ENCODE peak calls at places on chromosomes 12 and 14, in seven cellular contexts. W is astrocyte of the spinal cord, V is AG10803, O is epithelial cell of esophagus, D is lower lobe of right lung, B is WERI-Rb-1, Z is fibroblast of the aortic adventitia. C is an unnamed sample.

GRCh38 chr12:6039894-6040601 is 84.4 kb downstream of the VWF start:
- DNase-seq in B (peak), V (peak), W (peak), O (peak), D (no peak), Z (peak), C (peak)

GRCh38 chr12:96882862-96883261 is 24.2 kb upstream of the NEDD1 start:
- DNase-seq in D (no peak), O (peak), Z (peak), V (peak), W (peak), B (no peak), C (peak)

GRCh38 chr12:1350055-1350933 is 244.1 kb downstream of the FBXL14 start:
- DNase-seq in D (no peak), Z (peak), V (peak), W (peak), O (peak), B (no peak), C (peak)

GRCh38 chr12:69274861-69275260 is 35.5 kb downstream of the CPSF6 start:
- DNase-seq in O (peak), B (no peak), W (peak), V (peak), Z (peak), D (no peak), C (peak)

GRCh38 chr12:34396861-34397590 is 374.7 kb downstream of the ALG10 start:
- DNase-seq in O (no peak), W (no peak), Z (no peak), D (peak), B (peak), V (no peak), C (no peak)

GRCh38 chr14:68784298-68784910 is 8.5 kb downstream of the ZFP36L1 start:
- DNase-seq in V (peak), Z (peak), B (no peak), W (no peak), D (no peak), O (no peak), C (no peak)

GRCh38 chr14:68401320-68401719 is 391.5 kb downstream of the ZFP36L1 start:
- DNase-seq in O (peak), B (no peak), W (no peak), Z (peak), D (no peak), V (peak), C (no peak)

GRCh38 chr12:34396006-34396860 is 373.9 kb downstream of the ALG10 start:
- DNase-seq in V (no peak), B (peak), Z (no peak), W (no peak), O (no peak), D (peak), C (no peak)

GRCh38 chr12:10027311-10028099 is 3.0 kb upstream of the CLEC9A start:
- DNase-seq in V (peak), Z (no peak), D (no peak), B (no peak), O (peak), W (no peak), C (peak)

GRCh38 chr14:25048170-25049126 is 1.5 kb downstream of the STXBP6 start:
- DNase-seq in O (peak), Z (peak), B (no peak), W (peak), V (peak), D (no peak), C (peak)

GRCh38 chr12:53378222-53378621 is 1.8 kb upstream of the SP1 start:
- DNase-seq in V (no peak), O (no peak), Z (no peak), W (no peak), B (peak), D (peak), C (no peak)

GRCh38 chr12:47799357-47799955 is 20.2 kb downstream of the HDAC7 start:
- DNase-seq in O (no peak), B (no peak), W (no peak), Z (peak), D (no peak), V (no peak), C (no peak)
- H3K4me3 ChIP-seq in O (no peak), B (no peak), W (no peak), Z (no peak), D (no peak), V (no peak), C (no peak)

GRCh38 chr12:105285378-105285777 is 45.1 kb upstream of the C12orf75 start:
- DNase-seq in Z (no peak), B (no peak), D (no peak), V (no peak), W (no peak), O (no peak), C (no peak)

GRCh38 chr12:105278043-105278697 is 42.2 kb upstream of the APPL2 start:
- DNase-seq in V (peak), B (no peak), Z (peak), D (no peak), W (no peak), O (no peak), C (peak)

GRCh38 chr12:105279460-105280056 is 43.6 kb upstream of the APPL2 start:
- DNase-seq in W (no peak), D (no peak), Z (peak), V (no peak), O (peak), B (peak), C (no peak)

GRCh38 chr12:105280966-105281693 is 45.2 kb upstream of the APPL2 start:
- DNase-seq in B (no peak), V (no peak), D (no peak), O (no peak), Z (peak), W (no peak), C (peak)

DNA sequence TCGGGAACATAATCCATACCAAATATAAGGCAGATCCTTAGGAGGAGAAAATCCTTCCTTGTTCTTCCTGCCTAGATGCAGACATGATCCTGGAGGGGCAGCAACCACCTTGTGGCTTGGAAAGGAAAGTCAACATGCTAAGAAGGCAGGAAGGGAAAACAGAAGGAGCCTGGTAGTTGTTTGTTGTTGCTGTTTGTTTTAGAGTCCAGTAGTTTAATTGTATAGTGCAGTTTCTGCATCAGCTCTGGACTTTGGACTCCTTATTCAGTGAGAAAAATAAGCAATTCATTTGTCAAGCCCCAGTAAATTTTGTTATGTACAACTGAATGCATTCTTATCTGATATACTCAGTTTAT is 45.7 kb upstream of the APPL2 start:
- DNase-seq in O (no peak), V (no peak), B (no peak), D (no peak), W (no peak), Z (no peak), C (no peak)
- TF ChIP-seq CTCF in O (peak), V (no peak), B (no peak), D (no peak), W (no peak), Z (peak), C (no peak)

DNA sequence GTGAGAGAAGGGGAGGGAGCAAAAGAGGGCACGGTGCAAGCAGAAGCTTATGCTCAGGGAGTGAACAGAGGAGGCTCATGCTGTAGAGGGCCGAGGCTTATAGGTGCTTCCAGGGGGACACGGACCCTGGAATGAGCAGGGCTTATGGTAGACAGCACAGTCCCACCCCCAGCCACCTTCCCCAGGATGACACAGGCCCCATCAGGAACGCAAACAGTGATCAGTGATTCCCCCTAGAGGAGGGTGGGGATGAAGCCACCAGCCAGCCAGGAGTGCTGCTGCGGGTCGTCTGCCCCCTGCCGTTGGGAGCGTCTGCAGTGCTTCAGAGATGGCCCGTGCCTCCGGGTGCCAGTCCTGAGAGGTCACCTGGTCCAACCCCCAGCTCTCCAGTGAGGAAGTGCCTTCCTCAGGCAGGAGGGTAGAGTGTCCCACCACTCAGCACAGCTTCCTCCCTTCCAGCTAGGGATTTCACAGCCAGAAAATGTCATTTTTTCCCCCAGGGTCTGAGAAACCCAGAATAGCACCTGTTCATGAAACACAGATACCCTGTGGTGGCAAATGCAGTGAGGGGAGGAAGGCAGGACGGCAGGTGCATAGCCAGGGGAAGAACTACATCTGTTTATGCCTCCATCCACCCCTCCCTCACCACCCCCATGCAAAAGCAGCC is 60.7 kb downstream of the SLC6A12 start:
- DNase-seq in Z (peak), V (peak), B (peak), O (peak), D (peak), W (peak), C (peak)
- H3K4me3 ChIP-seq in Z (no peak), V (no peak), B (no peak), O (no peak), D (no peak), W (no peak), C (no peak)

GRCh38 chr12:115456946-115457689 is 773.1 kb upstream of the TBX3 start:
- DNase-seq in O (peak), V (no peak), Z (no peak), B (peak), D (no peak), W (no peak), C (no peak)
- TF ChIP-seq CTCF in O (peak), V (no peak), Z (no peak), B (no peak), D (no peak), W (no peak), C (no peak)

GRCh38 chr12:25996677-25997076 is 38.2 kb downstream of the RASSF8 start:
- DNase-seq in O (no peak), W (no peak), B (no peak), V (no peak), D (no peak), Z (no peak), C (no peak)

GRCh38 chr12:25995906-25996305 is 37.4 kb downstream of the RASSF8 start:
- DNase-seq in O (no peak), B (no peak), D (no peak), V (peak), Z (no peak), W (peak), C (no peak)

GRCh38 chr12:25994252-25994651 is 35.8 kb downstream of the RASSF8 start:
- DNase-seq in B (no peak), Z (peak), W (peak), D (no peak), V (peak), O (no peak), C (peak)

GRCh38 chr12:25994901-25995625 is 36.6 kb downstream of the RASSF8 start:
- DNase-seq in B (no peak), W (no peak), D (no peak), V (peak), O (no peak), Z (peak), C (no peak)

DNA sequence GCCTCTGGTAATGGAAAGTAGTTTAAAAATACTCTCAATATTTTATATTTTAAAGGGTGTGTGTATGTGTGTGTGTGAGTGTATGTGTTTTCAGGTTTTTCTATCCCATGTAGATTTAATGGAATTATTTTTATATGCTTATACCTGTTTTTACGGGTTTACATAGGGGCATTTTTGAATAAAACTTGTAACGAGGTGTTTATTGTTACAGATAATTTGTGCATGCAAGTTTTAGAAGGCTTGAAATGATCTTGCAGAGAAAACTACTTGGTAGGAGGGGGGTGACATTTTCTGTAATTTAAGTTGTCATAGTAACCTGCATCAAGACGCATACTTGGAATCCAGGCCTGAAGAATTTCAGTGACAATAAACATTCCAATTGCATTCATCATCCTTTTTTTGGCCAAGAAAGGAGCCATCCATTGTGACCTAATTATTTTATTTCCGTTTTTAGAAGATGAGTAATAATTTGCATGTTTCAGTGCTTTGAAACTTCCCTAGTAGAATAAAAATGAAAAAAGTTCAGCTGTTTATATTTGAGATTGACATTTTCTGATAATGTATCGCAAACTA is 39.0 kb downstream of the RASSF8 start:
- DNase-seq in B (no peak), V (peak), D (no peak), W (peak), O (peak), Z (peak), C (peak)
- H3K4me3 ChIP-seq in B (no peak), V (no peak), D (no peak), W (no peak), O (no peak), Z (no peak), C (no peak)

C was measured in foreskin fibroblast.